ENCODE peak calls at places on chromosomes 13 and 19, in six cellular contexts. D is lower leg skin, N is adrenal gland, W is esophagus squamous epithelium, S is breast epithelium, B is right lobe of liver. X is an unnamed sample.

GRCh38 chr13:113653264-113654174 is 4.5 kb downstream of the ATP4B start:
- DNase-seq in D (peak; percentile 82), N (no peak), W (no peak), S (no peak), B (no peak), X (no peak)

GRCh38 chr19:589693-590395 is at the start of gene HCN2:
- DNase-seq in D (no peak), N (no peak), W (no peak), S (no peak), B (no peak), X (no peak)

GRCh38 chr13:24982333-24982999 is 113.5 kb upstream of the PABPC3 start:
- DNase-seq in D (no peak), N (no peak), W (no peak), S (no peak), B (no peak), X (no peak)

GRCh38 chr13:91741925-91742324 is 343.5 kb downstream of the GPC5 start:
- DNase-seq in D (no peak), N (no peak), W (no peak), S (no peak), B (no peak), X (no peak)

GRCh38 chr19:35211545-35212230 is 16.9 kb downstream of the FAM187B start:
- DNase-seq in D (peak; percentile 90), N (peak; percentile 65), W (no peak), S (peak; percentile 58), B (peak; percentile 46), X (peak; percentile 7)

GRCh38 chr19:1046117-1046626 is 6.3 kb downstream of the ABCA7 start:
- DNase-seq in D (no peak), N (no peak), W (no peak), S (no peak), B (peak; percentile 15), X (no peak)

GRCh38 chr13:98506343-98507059 is 70.4 kb downstream of the STK24 start:
- DNase-seq in D (no peak), N (no peak), W (no peak), S (no peak), B (peak; percentile 63), X (no peak)

GRCh38 chr13:111388851-111389500 is 68.5 kb downstream of the TEX29 start:
- DNase-seq in D (peak; percentile 80), N (peak; percentile 25), W (no peak), S (no peak), B (no peak), X (no peak)

GRCh38 chr13:113531041-113531873 is 40.7 kb upstream of the DCUN1D2 start:
- DNase-seq in D (peak; percentile 23), N (peak; percentile 40), W (no peak), S (no peak), B (no peak), X (no peak)

GRCh38 chr13:33536639-33537425 is 251.3 kb upstream of the STARD13 start:
- DNase-seq in D (no peak), N (no peak), W (no peak), S (no peak), B (no peak), X (peak; percentile 27)

GRCh38 chr19:39304701-39305571 is 8.7 kb downstream of the IFNL1 start:
- DNase-seq in D (peak; percentile 77), N (no peak), W (no peak), S (no peak), B (no peak), X (no peak)

GRCh38 chr13:30659980-30660379 is 42.3 kb downstream of the USPL1 start:
- DNase-seq in D (no peak), N (no peak), W (no peak), S (no peak), B (no peak), X (no peak)

GRCh38 chr13:46728777-46729176 is 68.2 kb downstream of the ESD start:
- DNase-seq in D (no peak), N (no peak), W (no peak), S (no peak), B (no peak), X (no peak)

GRCh38 chr19:49326165-49326704 is 1.2 kb upstream of the SLC6A16 start:
- DNase-seq in D (no peak), N (no peak), W (no peak), S (no peak), B (no peak), X (no peak)

GRCh38 chr13:79171131-79172061 is 234.7 kb downstream of the RBM26 start:
- DNase-seq in D (no peak), N (no peak), W (no peak), S (no peak), B (no peak), X (no peak)

GRCh38 chr19:18424890-18425514 is 5.8 kb downstream of the SSBP4 start:
- DNase-seq in D (no peak), N (no peak), W (no peak), S (no peak), B (no peak), X (no peak)

GRCh38 chr13:20230913-20231838 is 943 bp downstream of the GJB6 start:
- DNase-seq in D (no peak), N (no peak), W (no peak), S (no peak), B (no peak), X (no peak)

GRCh38 chr19:3671680-3672574 is 28.3 kb downstream of the PIP5K1C start:
- DNase-seq in D (no peak), N (no peak), W (no peak), S (no peak), B (no peak), X (no peak)

GRCh38 chr13:20227730-20228129 is 4.4 kb downstream of the GJB6 start:
- DNase-seq in D (no peak), N (no peak), W (no peak), S (no peak), B (no peak), X (no peak)

GRCh38 chr13:75715598-75716523 is 79.7 kb downstream of the LMO7 start:
- DNase-seq in D (no peak), N (no peak), W (no peak), S (no peak), B (no peak), X (no peak)

GRCh38 chr19:35105411-35106290 is 10.0 kb upstream of the FXYD3 start:
- DNase-seq in D (no peak), N (no peak), W (no peak), S (no peak), B (no peak), X (no peak)

GRCh38 chr19:42601811-42602443 is 7.2 kb upstream of the CEACAM8 start:
- DNase-seq in D (no peak), N (no peak), W (no peak), S (no peak), B (no peak), X (no peak)

GRCh38 chr19:39046037-39046821 is 13.9 kb upstream of the FBXO27 start:
- DNase-seq in D (no peak), N (no peak), W (no peak), S (no peak), B (no peak), X (no peak)

GRCh38 chr13:105363747-105364177 is 1171.7 kb downstream of the EFNB2 start:
- DNase-seq in D (no peak), N (no peak), W (no peak), S (no peak), B (no peak), X (no peak)

GRCh38 chr19:58497634-58498170 is 14.1 kb downstream of the SLC27A5 start:
- DNase-seq in D (no peak), N (no peak), W (no peak), S (no peak), B (no peak), X (no peak)

GRCh38 chr19:58498316-58499020 is 13.3 kb downstream of the SLC27A5 start:
- DNase-seq in D (no peak), N (no peak), W (no peak), S (no peak), B (no peak), X (no peak)

GRCh38 chr19:58499021-58499927 is 12.5 kb downstream of the SLC27A5 start:
- DNase-seq in D (peak; percentile 100), N (peak; percentile 100), W (peak; percentile 87), S (peak; percentile 99), B (peak; percentile 100), X (peak; percentile 99)

GRCh38 chr19:58500242-58500641 is 11.6 kb downstream of the SLC27A5 start:
- DNase-seq in D (no peak), N (no peak), W (no peak), S (no peak), B (no peak), X (no peak)
- H3K4me3 ChIP-seq in D (no peak overlapping the region), N (no peak overlapping the region), W (no peak overlapping the region), S (peak overlapping the region; percentile 73), B (peak overlapping the region; percentile 58), X (peak overlapping the region; percentile 39)

GRCh38 chr13:44313674-44314073 is 60.0 kb upstream of the SERP2 start:
- DNase-seq in D (no peak), N (no peak), W (no peak), S (no peak), B (no peak), X (no peak)
- TF ChIP-seq POLR2A in D (no peak), N (no peak), W (no peak), S (no peak), B (no peak), X (no peak)

GRCh38 chr19:14135355-14135754 is 1.0 kb downstream of the ASF1B start:
- DNase-seq in D (no peak), N (no peak), W (no peak), S (no peak), B (no peak), X (no peak)
- H3K4me3 ChIP-seq in D (no peak overlapping the region), N (no peak overlapping the region), W (peak overlapping the region; percentile 75), S (no peak overlapping the region), B (no peak overlapping the region), X (no peak overlapping the region)

DNA sequence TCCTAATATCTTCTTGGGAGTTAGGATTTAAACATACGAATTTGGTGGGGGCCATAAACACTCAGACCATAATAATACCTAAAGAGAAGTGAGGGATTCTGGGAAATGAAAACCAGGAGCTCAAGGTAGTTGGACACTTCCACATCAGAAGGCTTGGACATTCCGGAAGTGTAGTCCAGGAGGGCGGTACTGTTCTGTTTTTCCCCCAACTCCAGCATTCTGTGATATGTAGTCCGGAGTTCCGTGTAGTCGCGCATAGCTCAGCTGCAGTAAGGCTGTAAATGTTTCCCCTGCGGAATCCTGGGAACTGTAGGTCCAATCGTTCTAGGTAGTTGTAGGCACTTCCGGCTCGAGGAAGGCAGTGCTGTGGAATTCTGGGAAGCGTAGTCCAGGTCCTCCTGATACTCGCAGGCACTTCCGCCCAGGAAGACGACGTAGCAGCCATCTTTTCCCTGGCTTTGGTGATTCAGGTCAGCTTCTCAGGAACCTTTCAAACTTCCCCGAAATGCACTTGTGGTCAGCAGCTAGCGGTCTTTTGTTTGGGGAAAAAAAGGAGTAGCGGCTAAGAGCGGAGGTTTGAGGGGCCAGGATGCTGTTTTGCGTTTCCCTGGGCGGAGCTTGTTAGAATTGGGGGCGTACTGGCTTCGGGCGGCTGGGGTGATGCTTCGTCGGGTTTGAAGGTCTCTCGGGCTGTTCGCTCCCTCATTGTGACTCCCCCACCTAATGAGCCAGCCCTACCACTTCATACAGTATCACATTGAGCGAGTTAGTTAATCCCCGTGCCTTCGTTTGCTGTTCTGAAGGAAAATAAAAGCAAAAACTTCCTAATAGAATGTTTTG is at the start of gene ZNF226:
- DNase-seq in D (peak; percentile 95), N (peak; percentile 98), W (peak; percentile 50), S (peak; percentile 94), B (peak; percentile 82), X (peak; percentile 97)
- TF ChIP-seq POLR2A in D (no peak), N (no peak), W (peak; percentile 41), S (no peak), B (peak; percentile 48), X (peak; percentile 55)